ENCODE peak calls at places on chromosome 13, in six cellular contexts. W, R, Y, Z, U and A are unnamed samples. For H3K36me3, the result is how much of the 10 kb centered on the place peaks cover.

GRCh38 chr13:20822406-20822805 is 48.6 kb upstream of the EEF1AKMT1 start:
- DNase-seq in W (no peak), R (no peak), Y (no peak), Z (no peak), U (no peak), A (no peak)

GRCh38 chr13:40318366-40318765 is 348.1 kb downstream of the FOXO1 start:
- DNase-seq in W (peak), R (peak), Y (peak), Z (peak), U (peak), A (no peak)

GRCh38 chr13:110233181-110233641 is 73.7 kb downstream of the COL4A1 start:
- DNase-seq in W (peak), R (no peak), Y (peak), Z (no peak), U (peak), A (no peak)

GRCh38 chr13:33509642-33510229 is 224.2 kb upstream of the STARD13 start:
- DNase-seq in W (peak), R (peak), Y (peak), Z (no peak), U (peak), A (no peak)

GRCh38 chr13:91381371-91381770 is 17.1 kb upstream of the GPC5 start:
- DNase-seq in W (peak), R (no peak), Y (no peak), Z (no peak), U (no peak), A (no peak)

GRCh38 chr13:77810430-77810829 is 108.2 kb downstream of the EDNRB start:
- DNase-seq in W (peak), R (no peak), Y (no peak), Z (no peak), U (no peak), A (no peak)

GRCh38 chr13:33678906-33679657 is 138.9 kb upstream of the RFC3 start:
- DNase-seq in W (peak), R (peak), Y (no peak), Z (peak), U (peak), A (peak)

GRCh38 chr13:61084983-61085382 is 330.7 kb downstream of the PCDH20 start:
- DNase-seq in W (no peak), R (no peak), Y (no peak), Z (no peak), U (no peak), A (no peak)

GRCh38 chr13:30617315-30618185 is at the start of gene USPL1:
- DNase-seq in W (peak), R (peak), Y (peak), Z (peak), U (peak), A (peak)

GRCh38 chr13:79796116-79796515 is 315.2 kb downstream of the NDFIP2 start:
- DNase-seq in W (no peak), R (no peak), Y (no peak), Z (no peak), U (no peak), A (no peak)

GRCh38 chr13:102651392-102651791 is 43.5 kb downstream of the METTL21C start:
- DNase-seq in W (peak), R (no peak), Y (no peak), Z (no peak), U (no peak), A (no peak)

GRCh38 chr13:24116103-24116502 is 44.4 kb upstream of the SPATA13 start:
- DNase-seq in W (no peak), R (no peak), Y (no peak), Z (no peak), U (no peak), A (no peak)

GRCh38 chr13:20399515-20399914 is 126.1 kb downstream of the CRYL1 start:
- DNase-seq in W (no peak), R (no peak), Y (no peak), Z (no peak), U (no peak), A (no peak)

GRCh38 chr13:81116461-81117282 is 775.7 kb upstream of the SPRY2 start:
- DNase-seq in W (no peak), R (no peak), Y (no peak), Z (no peak), U (no peak), A (no peak)

GRCh38 chr13:36074659-36075058 is 56.5 kb downstream of the DCLK1 start:
- DNase-seq in W (no peak), R (no peak), Y (no peak), Z (no peak), U (no peak), A (no peak)

GRCh38 chr13:97359181-97360057 is 74.5 kb upstream of the RAP2A start:
- DNase-seq in W (peak), R (peak), Y (no peak), Z (no peak), U (peak), A (no peak)

GRCh38 chr13:40221460-40222201 is 444.8 kb downstream of the FOXO1 start:
- DNase-seq in W (peak), R (no peak), Y (no peak), Z (no peak), U (no peak), A (no peak)

GRCh38 chr13:75861786-75862185 is 225.7 kb downstream of the LMO7 start:
- DNase-seq in W (no peak), R (no peak), Y (no peak), Z (no peak), U (no peak), A (no peak)

GRCh38 chr13:66501187-66501586 is 728.9 kb downstream of the PCDH9 start:
- DNase-seq in W (no peak), R (no peak), Y (no peak), Z (no peak), U (no peak), A (no peak)

GRCh38 chr13:80132741-80133601 is 208.0 kb downstream of the SPRY2 start:
- DNase-seq in W (peak), R (peak), Y (peak), Z (peak), U (peak), A (no peak)

GRCh38 chr13:20974981-20975585 is 72.5 kb upstream of the XPO4 start:
- DNase-seq in W (peak), R (no peak), Y (no peak), Z (no peak), U (no peak), A (no peak)

GRCh38 chr13:38542601-38543000 is 144.3 kb upstream of the FREM2 start:
- DNase-seq in W (peak), R (no peak), Y (no peak), Z (no peak), U (no peak), A (no peak)

GRCh38 chr13:75180805-75181455 is 301.0 kb downstream of the TBC1D4 start:
- DNase-seq in W (peak), R (no peak), Y (no peak), Z (no peak), U (no peak), A (no peak)

GRCh38 chr13:97327071-97327470 is 104.9 kb downstream of the MBNL2 start:
- DNase-seq in W (no peak), R (no peak), Y (no peak), Z (no peak), U (no peak), A (no peak)

GRCh38 chr13:59103004-59103768 is 1060.5 kb downstream of the DIAPH3 start:
- DNase-seq in W (no peak), R (no peak), Y (no peak), Z (no peak), U (no peak), A (no peak)

GRCh38 chr13:102347490-102347889 is 54.4 kb downstream of the FGF14 start:
- DNase-seq in W (no peak), R (no peak), Y (no peak), Z (no peak), U (no peak), A (no peak)

GRCh38 chr13:63910406-63910957 is 2494.8 kb upstream of the PCDH20 start:
- DNase-seq in W (no peak), R (no peak), Y (no peak), Z (no peak), U (no peak), A (no peak)

GRCh38 chr13:39051157-39051556 is 12.9 kb downstream of the NHLRC3 start:
- DNase-seq in W (peak), R (no peak), Y (no peak), Z (no peak), U (no peak), A (no peak)

GRCh38 chr13:22561581-22561980 is 619.2 kb upstream of the SGCG start:
- DNase-seq in W (no peak), R (no peak), Y (no peak), Z (no peak), U (no peak), A (no peak)

GRCh38 chr13:101242720-101243119 is 173.6 kb downstream of the NALCN start:
- DNase-seq in W (no peak), R (no peak), Y (no peak), Z (no peak), U (no peak), A (no peak)

GRCh38 chr13:66180806-66181205 is 1049.3 kb downstream of the PCDH9 start:
- DNase-seq in W (no peak), R (no peak), Y (no peak), Z (no peak), U (no peak), A (no peak)

GRCh38 chr13:29847501-29847983 is 2.9 kb downstream of the UBL3 start:
- DNase-seq in W (peak), R (no peak), Y (no peak), Z (no peak), U (peak), A (no peak)

GRCh38 chr13:28754698-28755545 is 36.2 kb upstream of the SLC46A3 start:
- DNase-seq in W (peak), R (peak), Y (no peak), Z (no peak), U (peak), A (no peak)

GRCh38 chr13:59865398-59865797 is 298.3 kb downstream of the DIAPH3 start:
- DNase-seq in W (no peak), R (no peak), Y (no peak), Z (no peak), U (no peak), A (no peak)

GRCh38 chr13:23789576-23790346 is 99.4 kb downstream of the MIPEP start:
- DNase-seq in W (peak), R (no peak), Y (no peak), Z (no peak), U (no peak), A (no peak)

GRCh38 chr13:28497143-28497876 is 2.4 kb upstream of the FLT1 start:
- DNase-seq in W (no peak), R (no peak), Y (no peak), Z (no peak), U (no peak), A (no peak)

GRCh38 chr13:40640845-40641458 is 25.5 kb downstream of the FOXO1 start:
- DNase-seq in W (no peak), R (no peak), Y (no peak), Z (no peak), U (no peak), A (no peak)

GRCh38 chr13:28013482-28013881 is 25.0 kb upstream of the URAD start:
- DNase-seq in W (no peak), R (no peak), Y (no peak), Z (no peak), U (no peak), A (no peak)

GRCh38 chr13:51269039-51269438 is 46.8 kb downstream of the FAM124A start:
- DNase-seq in W (peak), R (no peak), Y (no peak), Z (no peak), U (no peak), A (no peak)

DNA sequence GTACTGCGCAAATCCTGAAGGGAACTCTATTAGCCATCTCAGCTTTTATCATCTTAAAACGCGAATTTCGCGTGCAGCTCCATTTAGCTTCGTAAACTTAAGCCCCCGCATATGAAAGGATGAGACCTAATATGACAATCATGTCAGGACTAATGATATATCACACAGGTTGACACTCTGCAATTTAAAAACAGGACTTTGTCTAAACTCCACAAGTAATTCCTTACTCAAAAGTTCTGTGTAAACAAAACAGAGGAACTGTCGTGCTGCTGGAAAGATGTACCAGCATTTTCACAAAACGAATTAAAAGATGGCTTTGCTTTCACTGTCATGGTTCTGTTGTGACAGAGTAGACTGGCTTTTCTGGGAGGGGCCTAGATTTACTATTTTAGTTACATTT is 747 bp downstream of the LACC1 start:
- DNase-seq in W (peak), R (no peak), Y (no peak), Z (no peak), U (no peak), A (no peak)
- H3K4me3 ChIP-seq in W (peak), R (peak), Y (peak), Z (peak), U (peak), A (peak)

DNA sequence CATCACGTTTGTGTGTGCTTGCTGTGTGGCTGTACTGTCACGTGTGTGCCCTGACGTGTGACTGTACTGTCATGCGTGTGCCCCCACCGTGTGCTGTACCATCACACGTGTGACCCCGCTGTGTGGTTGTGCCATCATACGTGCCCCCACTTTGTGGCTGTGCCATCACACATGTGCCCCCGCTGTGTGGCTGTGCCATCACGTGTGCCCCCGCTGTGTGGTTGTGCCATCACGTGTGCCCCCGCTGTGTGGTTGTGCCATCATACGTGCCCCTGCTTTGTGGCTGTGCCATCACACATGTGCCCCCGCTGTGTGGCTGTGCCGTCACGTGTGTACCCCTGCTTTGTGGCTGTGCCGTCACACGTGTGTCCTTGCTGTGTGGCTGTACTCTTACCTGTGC is 25.7 kb downstream of the TFDP1 start:
- DNase-seq in W (no peak), R (no peak), Y (no peak), Z (peak), U (no peak), A (no peak)
- H3K36me3 ChIP-seq in W (under half), R (under half), Y (under half), Z (under half), U (under half), A (under half)

GRCh38 chr13:67803118-67803517 is 573.0 kb upstream of the PCDH9 start:
- DNase-seq in W (no peak), R (no peak), Y (no peak), Z (no peak), U (no peak), A (no peak)
- H3K4me3 ChIP-seq in W (no peak), R (no peak), Y (no peak), Z (no peak), U (no peak), A (no peak)

DNA sequence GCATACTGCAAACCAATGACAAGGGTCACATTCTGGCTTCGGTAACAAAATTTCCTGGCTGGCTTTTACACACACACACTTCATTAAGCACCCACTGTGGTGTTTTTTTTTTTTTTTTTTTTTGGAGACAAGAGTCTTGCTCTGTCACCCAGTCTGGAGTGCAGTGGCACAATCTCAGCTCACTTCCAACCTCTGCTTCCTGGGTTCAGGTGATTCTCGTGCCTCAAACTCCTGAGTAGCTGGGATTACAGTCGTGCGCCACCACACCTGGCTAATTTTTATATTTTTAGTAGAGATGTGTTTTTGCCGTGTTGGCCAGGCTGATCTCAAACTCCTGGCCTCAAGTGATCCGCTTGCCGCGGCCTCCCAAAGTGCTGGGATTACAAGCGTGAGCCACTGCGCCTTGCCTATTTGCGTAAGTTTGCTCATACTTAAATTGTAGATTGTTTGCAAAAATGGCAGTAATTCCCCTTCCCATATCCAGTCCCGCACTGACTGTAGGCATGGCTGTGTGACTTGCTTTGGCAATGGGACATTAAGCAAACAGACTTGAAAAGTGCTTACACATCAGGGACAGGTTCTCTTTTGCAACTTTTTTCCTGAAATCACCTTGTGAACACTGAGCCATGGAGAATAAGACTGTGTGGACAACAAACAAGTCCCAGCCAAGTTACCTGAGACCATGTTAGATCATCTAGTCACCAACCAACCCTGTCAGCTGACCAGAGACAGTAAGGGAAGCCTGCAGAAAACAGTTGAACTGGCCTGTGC is 42.1 kb upstream of the EBPL start:
- DNase-seq in W (peak), R (no peak), Y (no peak), Z (no peak), U (no peak), A (no peak)
- H3K36me3 ChIP-seq in W (under half), R (under half), Y (under half), Z (under half), U (under half), A (under half)

GRCh38 chr13:48094404-48094780 is 512 bp downstream of the MED4 start:
- DNase-seq in W (peak), R (no peak), Y (no peak), Z (no peak), U (no peak), A (no peak)
- H3K4me3 ChIP-seq in W (peak), R (peak), Y (peak), Z (peak), U (peak), A (peak)

GRCh38 chr13:42849200-42849599 is 67.8 kb downstream of the FAM216B start:
- DNase-seq in W (no peak), R (no peak), Y (no peak), Z (no peak), U (no peak), A (no peak)

GRCh38 chr13:42847891-42848663 is 66.7 kb downstream of the FAM216B start:
- DNase-seq in W (peak), R (no peak), Y (no peak), Z (no peak), U (no peak), A (no peak)

GRCh38 chr13:42855416-42855815 is 74.0 kb downstream of the FAM216B start:
- DNase-seq in W (no peak), R (no peak), Y (no peak), Z (no peak), U (no peak), A (no peak)

DNA sequence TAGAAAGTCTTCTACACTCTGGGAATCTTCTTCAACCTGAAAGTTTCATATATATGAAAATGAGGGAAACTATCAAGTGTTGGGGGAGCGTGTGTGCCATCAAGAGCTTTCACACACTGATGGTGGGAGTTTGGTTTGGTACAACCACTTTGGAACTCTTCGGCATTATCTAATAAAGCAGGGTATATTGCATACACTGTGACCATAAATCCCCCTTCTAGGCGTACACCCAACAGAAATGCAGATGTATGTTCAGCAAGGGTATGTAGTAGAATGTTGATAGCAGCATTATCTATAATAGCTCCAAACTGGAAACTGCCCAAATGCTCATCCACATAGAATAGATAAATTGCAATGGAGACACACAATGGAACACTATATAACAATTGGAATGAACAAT is 70.7 kb downstream of the FAM216B start:
- DNase-seq in W (no peak), R (no peak), Y (no peak), Z (no peak), U (no peak), A (no peak)
- H3K36me3 ChIP-seq in W (under half), R (under half), Y (under half), Z (under half), U (under half), A (under half)

GRCh38 chr13:70253834-70254233 is 145.6 kb upstream of the KLHL1 start:
- DNase-seq in W (no peak), R (no peak), Y (no peak), Z (no peak), U (no peak), A (no peak)
- H3K4me3 ChIP-seq in W (no peak), R (no peak), Y (no peak), Z (no peak), U (no peak), A (no peak)

GRCh38 chr13:111258637-111259036 is 61.8 kb upstream of the TEX29 start:
- DNase-seq in W (no peak), R (no peak), Y (no peak), Z (no peak), U (no peak), A (no peak)
- H3K36me3 ChIP-seq in W (under half), R (half or more), Y (under half), Z (under half), U (under half), A (under half)